ENCODE peak calls at places on chromosomes 4 and X, in eight cellular contexts. N, E, G, H, K, S, Z and B are unnamed samples.

GRCh38 chrX:129512409-129512808 is 10.9 kb downstream of the SMARCA1 start:
- DNase-seq in N (no peak), E (no peak), G (no peak), H (no peak), K (no peak), S (no peak), Z (no peak), B (no peak)

GRCh38 chr4:165627548-165627947 is 245.5 kb upstream of the TLL1 start:
- DNase-seq in N (no peak), E (no peak), G (no peak), H (no peak), K (no peak), S (no peak), Z (no peak), B (no peak)

GRCh38 chr4:70670332-70671014 is 4.2 kb upstream of the JCHAIN start:
- DNase-seq in N (no peak), E (no peak), G (no peak), H (no peak), K (no peak), S (no peak), Z (no peak), B (no peak)

GRCh38 chr4:147201016-147201415 is 255.4 kb upstream of the TTC29 start:
- DNase-seq in N (no peak), E (no peak), G (no peak), H (no peak), K (no peak), S (no peak), Z (no peak), B (no peak)

GRCh38 chrX:108699368-108699767 is 37.0 kb downstream of the IRS4 start:
- DNase-seq in N (no peak), E (no peak), G (no peak), H (no peak), K (no peak), S (no peak), Z (no peak), B (no peak)

GRCh38 chr4:66842401-66842800 is 702.9 kb downstream of the CENPC start:
- DNase-seq in N (no peak), E (no peak), G (no peak), H (no peak), K (no peak), S (no peak), Z (no peak), B (no peak)

GRCh38 chr4:51845736-51846135 is 2.8 kb downstream of the DCUN1D4 start:
- DNase-seq in N (no peak), E (no peak), G (no peak), H (no peak), K (no peak), S (no peak), Z (no peak), B (no peak)

GRCh38 chr4:112766422-112766821 is 129.5 kb downstream of the LARP7 start:
- DNase-seq in N (no peak), E (peak), G (no peak), H (no peak), K (no peak), S (no peak), Z (no peak), B (no peak)

GRCh38 chrX:48472225-48472624 is 2.2 kb upstream of the SLC38A5 start:
- DNase-seq in N (no peak), E (no peak), G (no peak), H (no peak), K (no peak), S (no peak), Z (no peak), B (no peak)

GRCh38 chrX:16828126-16828908 is 41.8 kb downstream of the RBBP7 start:
- DNase-seq in N (no peak), E (peak), G (no peak), H (peak), K (no peak), S (no peak), Z (no peak), B (no peak)

GRCh38 chr4:7183161-7183560 is 9.2 kb upstream of the SORCS2 start:
- DNase-seq in N (no peak), E (no peak), G (no peak), H (no peak), K (no peak), S (no peak), Z (no peak), B (no peak)

GRCh38 chrX:147891886-147892285 is 19.8 kb upstream of the FMR1 start:
- DNase-seq in N (no peak), E (no peak), G (no peak), H (no peak), K (no peak), S (no peak), Z (no peak), B (no peak)

GRCh38 chr4:125115476-125115875 is 199.3 kb upstream of the FAT4 start:
- DNase-seq in N (no peak), E (no peak), G (no peak), H (no peak), K (no peak), S (no peak), Z (no peak), B (no peak)

GRCh38 chr4:71240094-71240493 is 98.7 kb upstream of the SLC4A4 start:
- DNase-seq in N (no peak), E (no peak), G (no peak), H (no peak), K (no peak), S (no peak), Z (no peak), B (no peak)

GRCh38 chr4:175927121-175927520 is 115.1 kb upstream of the GPM6A start:
- DNase-seq in N (no peak), E (no peak), G (no peak), H (no peak), K (no peak), S (no peak), Z (no peak), B (no peak)